ENCODE peak calls at places on chromosomes 11 and 22, in seven cellular contexts. One of them, this sample, is unnamed.
A peak's percentile ranks its signal among the peaks of the same experiment; 100 is the strongest.

GRCh38 chr11:134266440-134266839 is 9.7 kb upstream of the GLB1L3 start:
- DNase-seq in tibial nerve: no peak
- DNase-seq in A549: no peak
- DNase-seq in endothelial cell of umbilical vein: no peak
- DNase-seq in adrenal gland: no peak
- DNase-seq in NB4: no peak
- DNase-seq in body of pancreas: no peak
- DNase-seq in this sample: no peak

GRCh38 chr11:130209944-130210854 is 50.6 kb downstream of the ST14 start:
- DNase-seq in endothelial cell of umbilical vein: no peak
- DNase-seq in adrenal gland: no peak
- DNase-seq in NB4: no peak
- DNase-seq in tibial nerve: no peak
- DNase-seq in body of pancreas: peak; percentile 3
- DNase-seq in A549: no peak
- DNase-seq in this sample: no peak

GRCh38 chr22:24107668-24108067 is 73.6 kb upstream of the SUSD2 start:
- DNase-seq in A549: no peak
- DNase-seq in adrenal gland: peak; percentile 86
- DNase-seq in body of pancreas: peak; percentile 65
- DNase-seq in tibial nerve: peak; percentile 88
- DNase-seq in endothelial cell of umbilical vein: peak; percentile 62
- DNase-seq in NB4: no peak
- DNase-seq in this sample: peak; percentile 43

GRCh38 chr22:38346506-38346905 is 29.3 kb upstream of the CSNK1E start:
- DNase-seq in A549: no peak
- DNase-seq in adrenal gland: peak; percentile 9
- DNase-seq in tibial nerve: no peak
- DNase-seq in body of pancreas: no peak
- DNase-seq in endothelial cell of umbilical vein: no peak
- DNase-seq in NB4: no peak
- DNase-seq in this sample: no peak

GRCh38 chr11:126791991-126792390 is 208.6 kb downstream of the KIRREL3 start:
- DNase-seq in tibial nerve: no peak
- DNase-seq in body of pancreas: no peak
- DNase-seq in NB4: no peak
- DNase-seq in A549: no peak
- DNase-seq in adrenal gland: no peak
- DNase-seq in endothelial cell of umbilical vein: no peak
- DNase-seq in this sample: no peak

GRCh38 chr11:3171931-3172560 is 6.9 kb upstream of the OSBPL5 start:
- DNase-seq in body of pancreas: no peak
- DNase-seq in adrenal gland: no peak
- DNase-seq in NB4: no peak
- DNase-seq in A549: no peak
- DNase-seq in endothelial cell of umbilical vein: no peak
- DNase-seq in tibial nerve: no peak
- DNase-seq in this sample: no peak

GRCh38 chr11:94302806-94303205 is 1.6 kb upstream of the IZUMO1R start:
- DNase-seq in A549: no peak
- DNase-seq in tibial nerve: no peak
- DNase-seq in adrenal gland: no peak
- DNase-seq in body of pancreas: no peak
- DNase-seq in endothelial cell of umbilical vein: no peak
- DNase-seq in NB4: no peak
- DNase-seq in this sample: no peak

GRCh38 chr11:2383823-2384722 is 7.0 kb downstream of the CD81 start:
- DNase-seq in endothelial cell of umbilical vein: no peak
- DNase-seq in tibial nerve: no peak
- DNase-seq in body of pancreas: peak; percentile 52
- DNase-seq in adrenal gland: no peak
- DNase-seq in A549: no peak
- DNase-seq in NB4: no peak
- DNase-seq in this sample: no peak

GRCh38 chr22:47879346-47879745 is 1116.9 kb downstream of the TBC1D22A start:
- DNase-seq in adrenal gland: no peak
- DNase-seq in A549: no peak
- DNase-seq in endothelial cell of umbilical vein: no peak
- DNase-seq in body of pancreas: no peak
- DNase-seq in NB4: no peak
- DNase-seq in tibial nerve: no peak
- DNase-seq in this sample: no peak

GRCh38 chr22:29208879-29209623 is 3.4 kb downstream of the EMID1 start:
- DNase-seq in adrenal gland: no peak
- DNase-seq in body of pancreas: peak; percentile 33
- DNase-seq in endothelial cell of umbilical vein: no peak
- DNase-seq in NB4: peak; percentile 76
- DNase-seq in A549: no peak
- DNase-seq in tibial nerve: no peak
- DNase-seq in this sample: no peak

GRCh38 chr11:108498046-108498815 is at the start of gene POGLUT3:
- DNase-seq in NB4: peak; percentile 86
- DNase-seq in A549: peak; percentile 35
- DNase-seq in tibial nerve: peak; percentile 29
- DNase-seq in body of pancreas: peak; percentile 70
- DNase-seq in endothelial cell of umbilical vein: peak; percentile 58
- DNase-seq in adrenal gland: peak; percentile 57
- DNase-seq in this sample: peak; percentile 45

GRCh38 chr11:35974878-35975578 is 31.2 kb downstream of the LDLRAD3 start:
- DNase-seq in A549: no peak
- DNase-seq in adrenal gland: no peak
- DNase-seq in body of pancreas: no peak
- DNase-seq in tibial nerve: peak; percentile 25
- DNase-seq in NB4: no peak
- DNase-seq in endothelial cell of umbilical vein: no peak
- DNase-seq in this sample: no peak

GRCh38 chr22:39010946-39011625 is 3.0 kb upstream of the APOBEC3C start:
- DNase-seq in A549: no peak
- DNase-seq in adrenal gland: no peak
- DNase-seq in NB4: no peak
- DNase-seq in body of pancreas: no peak
- DNase-seq in tibial nerve: no peak
- DNase-seq in endothelial cell of umbilical vein: no peak
- DNase-seq in this sample: no peak

GRCh38 chr11:22800482-22800881 is 29.1 kb downstream of the SVIP start:
- DNase-seq in A549: no peak
- DNase-seq in endothelial cell of umbilical vein: no peak
- DNase-seq in NB4: no peak
- DNase-seq in tibial nerve: no peak
- DNase-seq in adrenal gland: no peak
- DNase-seq in body of pancreas: no peak
- DNase-seq in this sample: no peak

GRCh38 chr11:72406536-72407507 is 27.5 kb downstream of the CLPB start:
- DNase-seq in NB4: no peak
- DNase-seq in endothelial cell of umbilical vein: no peak
- DNase-seq in tibial nerve: no peak
- DNase-seq in A549: no peak
- DNase-seq in body of pancreas: no peak
- DNase-seq in adrenal gland: no peak
- DNase-seq in this sample: no peak

GRCh38 chr11:126669416-126669815 is 313.9 kb downstream of the ST3GAL4 start:
- DNase-seq in endothelial cell of umbilical vein: no peak
- DNase-seq in body of pancreas: no peak
- DNase-seq in adrenal gland: no peak
- DNase-seq in tibial nerve: no peak
- DNase-seq in NB4: peak; percentile 40
- DNase-seq in A549: no peak
- DNase-seq in this sample: no peak

GRCh38 chr22:28072066-28072465 is 153.0 kb upstream of the PITPNB start:
- DNase-seq in NB4: no peak
- DNase-seq in A549: no peak
- DNase-seq in adrenal gland: no peak
- DNase-seq in body of pancreas: no peak
- DNase-seq in tibial nerve: no peak
- DNase-seq in endothelial cell of umbilical vein: no peak
- DNase-seq in this sample: no peak

GRCh38 chr11:112179601-112180000 is 4.3 kb downstream of the BCO2 start:
- DNase-seq in tibial nerve: no peak
- DNase-seq in NB4: peak; percentile 66
- DNase-seq in body of pancreas: no peak
- DNase-seq in adrenal gland: no peak
- DNase-seq in A549: no peak
- DNase-seq in endothelial cell of umbilical vein: no peak
- DNase-seq in this sample: no peak

GRCh38 chr22:20552913-20553401 is 45.5 kb downstream of the MED15 start:
- DNase-seq in endothelial cell of umbilical vein: peak; percentile 91
- DNase-seq in A549: no peak
- DNase-seq in NB4: no peak
- DNase-seq in body of pancreas: peak; percentile 44
- DNase-seq in tibial nerve: no peak
- DNase-seq in adrenal gland: no peak
- DNase-seq in this sample: no peak

GRCh38 chr11:67534070-67534679 is 10.9 kb upstream of the CABP2 start:
- DNase-seq in NB4: peak; percentile 28
- DNase-seq in adrenal gland: no peak
- DNase-seq in endothelial cell of umbilical vein: no peak
- DNase-seq in A549: no peak
- DNase-seq in tibial nerve: no peak
- DNase-seq in body of pancreas: no peak
- DNase-seq in this sample: no peak

GRCh38 chr22:38267086-38267485 is 5.7 kb downstream of the TMEM184B start:
- DNase-seq in A549: no peak
- DNase-seq in NB4: peak; percentile 71
- DNase-seq in body of pancreas: no peak
- DNase-seq in adrenal gland: no peak
- DNase-seq in endothelial cell of umbilical vein: peak; percentile 52
- DNase-seq in tibial nerve: no peak
- DNase-seq in this sample: no peak

GRCh38 chr22:39469681-39470461 is 13.1 kb downstream of the MGAT3 start:
- DNase-seq in A549: no peak
- DNase-seq in endothelial cell of umbilical vein: no peak
- DNase-seq in NB4: no peak
- DNase-seq in body of pancreas: no peak
- DNase-seq in tibial nerve: no peak
- DNase-seq in adrenal gland: no peak
- DNase-seq in this sample: no peak

GRCh38 chr11:134414772-134415765 is 3.0 kb upstream of the B3GAT1 start:
- DNase-seq in NB4: peak; percentile 21
- DNase-seq in A549: no peak
- DNase-seq in endothelial cell of umbilical vein: no peak
- DNase-seq in adrenal gland: no peak
- DNase-seq in body of pancreas: no peak
- DNase-seq in tibial nerve: no peak
- DNase-seq in this sample: no peak

GRCh38 chr11:72350752-72351151 is 83.6 kb downstream of the CLPB start:
- DNase-seq in NB4: peak; percentile 48
- DNase-seq in body of pancreas: no peak
- DNase-seq in endothelial cell of umbilical vein: no peak
- DNase-seq in tibial nerve: no peak
- DNase-seq in A549: no peak
- DNase-seq in adrenal gland: no peak
- DNase-seq in this sample: no peak

GRCh38 chr22:42581762-42582716 is 28.3 kb downstream of the SERHL2 start:
- DNase-seq in endothelial cell of umbilical vein: peak; percentile 79
- DNase-seq in tibial nerve: peak; percentile 72
- DNase-seq in adrenal gland: peak; percentile 79
- DNase-seq in body of pancreas: peak; percentile 85
- DNase-seq in A549: peak; percentile 51
- DNase-seq in NB4: peak; percentile 84
- DNase-seq in this sample: peak; percentile 37
- TF ChIP-seq POLR2A in endothelial cell of umbilical vein: peak; percentile 79
- TF ChIP-seq POLR2A in tibial nerve: no peak
- TF ChIP-seq POLR2A in adrenal gland: peak; percentile 32
- TF ChIP-seq POLR2A in body of pancreas: peak; percentile 44
- TF ChIP-seq POLR2A in A549: peak; percentile 61
- TF ChIP-seq POLR2A in NB4: peak; percentile 46
- TF ChIP-seq POLR2A in this sample: peak; percentile 64

GRCh38 chr11:469684-470667 is 19.9 kb downstream of the PTDSS2 start:
- DNase-seq in body of pancreas: peak; percentile 65
- DNase-seq in endothelial cell of umbilical vein: peak; percentile 90
- DNase-seq in A549: peak; percentile 67
- DNase-seq in adrenal gland: peak; percentile 62
- DNase-seq in tibial nerve: peak; percentile 63
- DNase-seq in NB4: no peak
- DNase-seq in this sample: peak; percentile 44
- TF ChIP-seq POLR2A in body of pancreas: peak; percentile 56
- TF ChIP-seq POLR2A in endothelial cell of umbilical vein: peak; percentile 30
- TF ChIP-seq POLR2A in A549: no peak
- TF ChIP-seq POLR2A in adrenal gland: peak; percentile 78
- TF ChIP-seq POLR2A in tibial nerve: no peak
- TF ChIP-seq POLR2A in NB4: no peak
- TF ChIP-seq POLR2A in this sample: no peak

GRCh38 chr11:103071008-103071407 is 21.0 kb downstream of the DCUN1D5 start:
- DNase-seq in adrenal gland: no peak
- DNase-seq in endothelial cell of umbilical vein: no peak
- DNase-seq in tibial nerve: no peak
- DNase-seq in NB4: no peak
- DNase-seq in body of pancreas: no peak
- DNase-seq in A549: no peak
- DNase-seq in this sample: no peak

GRCh38 chr11:103067118-103067517 is 24.8 kb downstream of the DCUN1D5 start:
- DNase-seq in A549: no peak
- DNase-seq in NB4: peak; percentile 12
- DNase-seq in endothelial cell of umbilical vein: no peak
- DNase-seq in tibial nerve: no peak
- DNase-seq in body of pancreas: no peak
- DNase-seq in adrenal gland: no peak
- DNase-seq in this sample: no peak

GRCh38 chr11:103069367-103069766 is 22.6 kb downstream of the DCUN1D5 start:
- DNase-seq in adrenal gland: no peak
- DNase-seq in tibial nerve: no peak
- DNase-seq in A549: no peak
- DNase-seq in body of pancreas: no peak
- DNase-seq in endothelial cell of umbilical vein: no peak
- DNase-seq in NB4: no peak
- DNase-seq in this sample: no peak

GRCh38 chr11:103070142-103070541 is 21.8 kb downstream of the DCUN1D5 start:
- DNase-seq in adrenal gland: no peak
- DNase-seq in endothelial cell of umbilical vein: peak; percentile 25
- DNase-seq in A549: no peak
- DNase-seq in body of pancreas: no peak
- DNase-seq in NB4: no peak
- DNase-seq in tibial nerve: no peak
- DNase-seq in this sample: no peak
- TF ChIP-seq POLR2A in adrenal gland: no peak
- TF ChIP-seq POLR2A in endothelial cell of umbilical vein: no peak
- TF ChIP-seq POLR2A in A549: no peak
- TF ChIP-seq POLR2A in body of pancreas: no peak
- TF ChIP-seq POLR2A in NB4: no peak
- TF ChIP-seq POLR2A in tibial nerve: no peak
- TF ChIP-seq POLR2A in this sample: no peak

DNA sequence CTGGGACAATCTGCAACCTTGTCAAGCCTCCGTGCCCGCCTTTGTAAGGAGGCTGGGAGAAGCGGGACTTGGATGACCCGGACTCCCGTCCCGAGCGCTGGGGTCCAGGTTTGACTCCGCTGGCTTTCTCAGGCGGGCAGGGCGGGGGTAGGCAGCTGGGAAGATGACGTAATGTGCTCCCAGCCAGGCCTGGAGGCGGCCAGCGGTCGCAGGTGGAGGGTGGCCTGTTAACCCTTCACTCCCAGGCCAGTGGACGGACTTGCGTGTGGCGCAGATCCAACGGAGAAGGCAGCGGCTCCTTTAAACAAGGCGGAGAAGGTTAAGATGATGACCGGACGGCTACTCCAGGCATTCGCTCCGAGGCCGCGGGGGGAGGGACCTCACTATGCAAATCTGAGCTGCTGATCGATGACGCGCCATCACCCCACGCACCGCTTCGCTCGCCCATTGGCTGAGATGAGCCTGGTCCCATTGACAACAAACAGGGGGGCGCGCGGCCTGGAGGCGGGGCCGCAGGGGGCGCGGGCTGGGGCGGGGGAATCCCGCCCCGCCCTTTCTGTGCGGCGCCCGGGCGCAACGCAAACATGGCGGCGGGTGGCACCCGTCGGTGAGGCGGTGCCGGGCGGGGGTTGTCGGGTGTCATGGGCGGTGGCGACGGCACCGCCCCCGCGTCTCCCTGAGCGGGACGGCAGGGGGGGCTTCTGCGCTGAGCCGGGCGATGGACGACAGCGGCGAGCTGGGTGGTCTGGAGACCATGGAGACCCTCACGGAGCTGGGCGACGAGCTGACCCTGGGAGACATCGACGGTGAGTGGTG is at the start of gene SREBF2:
- DNase-seq in NB4: peak; percentile 100
- DNase-seq in adrenal gland: peak; percentile 100
- DNase-seq in body of pancreas: peak; percentile 100
- DNase-seq in A549: peak; percentile 92
- DNase-seq in tibial nerve: peak; percentile 99
- DNase-seq in endothelial cell of umbilical vein: peak; percentile 100
- DNase-seq in this sample: peak; percentile 84
- TF ChIP-seq POLR2A in NB4: peak; percentile 42
- TF ChIP-seq POLR2A in adrenal gland: peak; percentile 88
- TF ChIP-seq POLR2A in body of pancreas: peak; percentile 88
- TF ChIP-seq POLR2A in A549: peak; percentile 51
- TF ChIP-seq POLR2A in tibial nerve: peak; percentile 57
- TF ChIP-seq POLR2A in endothelial cell of umbilical vein: peak; percentile 68
- TF ChIP-seq POLR2A in this sample: peak; percentile 61

This sample was measured in H54.